ENCODE peak calls at places on chromosomes 12 and 14, in seven cellular contexts. H is nephron progenitor cell; O is CD8-positive, alpha-beta T cell; A is CD4-positive, alpha-beta memory T cell; L is Caco-2; J is ascending aorta; K is CD4-positive, alpha-beta T cell. C is an unnamed sample.

GRCh38 chr14:65255583-65256443 is 153.5 kb upstream of the MAX start:
- DNase-seq in L (peak), O (no peak), J (no peak), A (no peak), K (no peak), H (peak), C (no peak)

GRCh38 chr14:99578541-99579044 is 25.4 kb downstream of the CCDC85C start:
- DNase-seq in A (no peak), L (no peak), H (no peak), K (no peak), O (no peak), J (no peak), C (no peak)

GRCh38 chr12:3313655-3314305 is 177.2 kb upstream of the PRMT8 start:
- DNase-seq in K (no peak), H (peak), A (peak), J (no peak), O (no peak), L (no peak), C (no peak)

GRCh38 chr12:30420561-30420960 is 275.1 kb downstream of the IPO8 start:
- DNase-seq in K (no peak), A (no peak), O (no peak), H (no peak), L (no peak), J (no peak), C (no peak)

GRCh38 chr12:85575115-85576096 is 260.8 kb downstream of the RASSF9 start:
- DNase-seq in L (peak), A (no peak), K (no peak), O (no peak), H (peak), J (no peak), C (no peak)

GRCh38 chr12:55728185-55728931 is 451 bp downstream of the CD63 start:
- DNase-seq in O (peak), A (no peak), H (peak), J (peak), K (no peak), L (peak), C (no peak)

GRCh38 chr14:94392510-94392935 is 4.1 kb upstream of the SERPINA1 start:
- DNase-seq in J (peak), L (no peak), K (no peak), A (peak), O (no peak), H (no peak), C (no peak)

GRCh38 chr12:53428741-53429140 is 5.1 kb downstream of the AMHR2 start:
- DNase-seq in A (no peak), K (no peak), O (no peak), J (no peak), H (no peak), L (no peak), C (no peak)

GRCh38 chr14:99273025-99273723 is 1.2 kb upstream of the BCL11B start:
- DNase-seq in L (peak), O (no peak), H (peak), K (no peak), A (peak), J (peak), C (no peak)

GRCh38 chr14:54909763-54910162 is 7.1 kb upstream of the GCH1 start:
- DNase-seq in J (no peak), A (no peak), H (no peak), K (no peak), L (no peak), O (no peak), C (no peak)

GRCh38 chr14:103711516-103712431 is 3.5 kb downstream of the XRCC3 start:
- DNase-seq in J (peak), A (no peak), O (no peak), K (no peak), H (no peak), L (no peak), C (no peak)

GRCh38 chr14:24067133-24068082 is 4.0 kb upstream of the CPNE6 start:
- DNase-seq in L (no peak), J (no peak), A (no peak), K (no peak), O (no peak), H (no peak), C (no peak)